ENCODE peak calls at places on chromosomes 13 and 19, in five cellular contexts. One of them, this sample, is unnamed.

GRCh38 chr19:30686252-30686762 is 314.1 kb downstream of the ZNF536 start:
- DNase-seq in IMR-90: no peak
- DNase-seq in thoracic aorta: no peak
- DNase-seq in H9: no peak
- DNase-seq in tibial artery: no peak
- DNase-seq in this sample: no peak

GRCh38 chr19:34171539-34171876 is 796 bp upstream of the LSM14A start:
- DNase-seq in H9: no peak
- DNase-seq in tibial artery: no peak
- DNase-seq in thoracic aorta: no peak
- DNase-seq in IMR-90: peak; percentile 93
- DNase-seq in this sample: peak; percentile 65

GRCh38 chr19:49017041-49017665 is at the start of gene LHB:
- DNase-seq in H9: peak; percentile 61
- DNase-seq in tibial artery: no peak
- DNase-seq in IMR-90: no peak
- DNase-seq in thoracic aorta: no peak
- DNase-seq in this sample: no peak

GRCh38 chr13:57813641-57814040 is 182.1 kb downstream of the PCDH17 start:
- DNase-seq in H9: no peak
- DNase-seq in tibial artery: no peak
- DNase-seq in IMR-90: no peak
- DNase-seq in thoracic aorta: no peak
- DNase-seq in this sample: no peak

GRCh38 chr13:72457151-72457550 is 270.3 kb downstream of the MZT1 start:
- DNase-seq in IMR-90: no peak
- DNase-seq in H9: no peak
- DNase-seq in thoracic aorta: no peak
- DNase-seq in tibial artery: no peak
- DNase-seq in this sample: no peak

GRCh38 chr19:29685326-29685725 is 20.1 kb downstream of the PLEKHF1 start:
- DNase-seq in H9: no peak
- DNase-seq in thoracic aorta: no peak
- DNase-seq in IMR-90: no peak
- DNase-seq in tibial artery: no peak
- DNase-seq in this sample: no peak

GRCh38 chr19:49533551-49534488 is 6.0 kb downstream of the RCN3 start:
- DNase-seq in H9: peak; percentile 79
- DNase-seq in tibial artery: peak; percentile 78
- DNase-seq in IMR-90: peak; percentile 28
- DNase-seq in thoracic aorta: no peak
- DNase-seq in this sample: peak; percentile 62

GRCh38 chr13:30645629-30646028 is 27.9 kb downstream of the USPL1 start:
- DNase-seq in H9: no peak
- DNase-seq in IMR-90: no peak
- DNase-seq in thoracic aorta: no peak
- DNase-seq in tibial artery: no peak
- DNase-seq in this sample: no peak

GRCh38 chr19:2047449-2048103 is 3.5 kb downstream of the MKNK2 start:
- DNase-seq in IMR-90: no peak
- DNase-seq in H9: peak; percentile 28
- DNase-seq in thoracic aorta: no peak
- DNase-seq in tibial artery: peak; percentile 64
- DNase-seq in this sample: no peak

GRCh38 chr13:66661336-66661735 is 568.8 kb downstream of the PCDH9 start:
- DNase-seq in H9: no peak
- DNase-seq in thoracic aorta: no peak
- DNase-seq in IMR-90: no peak
- DNase-seq in tibial artery: no peak
- DNase-seq in this sample: no peak

GRCh38 chr19:13396256-13397080 is 109.8 kb downstream of the CACNA1A start:
- DNase-seq in IMR-90: peak; percentile 70
- DNase-seq in H9: peak; percentile 88
- DNase-seq in tibial artery: peak; percentile 51
- DNase-seq in thoracic aorta: no peak
- DNase-seq in this sample: no peak

GRCh38 chr13:94679614-94680013 is 32.7 kb downstream of the SOX21 start:
- DNase-seq in tibial artery: no peak
- DNase-seq in H9: no peak
- DNase-seq in IMR-90: no peak
- DNase-seq in thoracic aorta: no peak
- DNase-seq in this sample: no peak

GRCh38 chr19:5826531-5827341 is 12.8 kb downstream of the FUT6 start:
- DNase-seq in tibial artery: no peak
- DNase-seq in thoracic aorta: no peak
- DNase-seq in H9: peak; percentile 84
- DNase-seq in IMR-90: no peak
- DNase-seq in this sample: peak; percentile 20

GRCh38 chr13:92830821-92831220 is 395.8 kb upstream of the GPC6 start:
- DNase-seq in H9: no peak
- DNase-seq in tibial artery: no peak
- DNase-seq in IMR-90: no peak
- DNase-seq in thoracic aorta: no peak
- DNase-seq in this sample: no peak

GRCh38 chr19:53195265-53195879 is 2.2 kb upstream of the ZNF665 start:
- DNase-seq in IMR-90: peak; percentile 81
- DNase-seq in thoracic aorta: peak; percentile 28
- DNase-seq in tibial artery: peak; percentile 81
- DNase-seq in H9: peak; percentile 86
- DNase-seq in this sample: peak; percentile 50

GRCh38 chr13:26184791-26185250 is 37.3 kb downstream of the RNF6 start:
- DNase-seq in tibial artery: peak; percentile 44
- DNase-seq in thoracic aorta: no peak
- DNase-seq in IMR-90: peak; percentile 74
- DNase-seq in H9: peak; percentile 60
- DNase-seq in this sample: peak; percentile 52

GRCh38 chr13:75771818-75772217 is 135.7 kb downstream of the LMO7 start:
- DNase-seq in tibial artery: no peak
- DNase-seq in thoracic aorta: no peak
- DNase-seq in H9: no peak
- DNase-seq in IMR-90: peak; percentile 91
- DNase-seq in this sample: peak; percentile 77

GRCh38 chr19:934865-935422 is 9.1 kb downstream of the ARID3A start:
- DNase-seq in thoracic aorta: no peak
- DNase-seq in tibial artery: peak; percentile 82
- DNase-seq in IMR-90: peak; percentile 49
- DNase-seq in H9: no peak
- DNase-seq in this sample: no peak

GRCh38 chr13:33859691-33860303 is 41.8 kb downstream of the RFC3 start:
- DNase-seq in tibial artery: no peak
- DNase-seq in thoracic aorta: no peak
- DNase-seq in IMR-90: no peak
- DNase-seq in H9: no peak
- DNase-seq in this sample: peak; percentile 97

GRCh38 chr19:52086481-52086880 is 9.1 kb downstream of the ZNF841 start:
- DNase-seq in thoracic aorta: no peak
- DNase-seq in IMR-90: peak; percentile 30
- DNase-seq in H9: no peak
- DNase-seq in tibial artery: no peak
- DNase-seq in this sample: no peak

GRCh38 chr13:34833562-34834182 is 108.4 kb upstream of the NBEA start:
- DNase-seq in tibial artery: no peak
- DNase-seq in thoracic aorta: no peak
- DNase-seq in H9: peak; percentile 68
- DNase-seq in IMR-90: peak; percentile 2
- DNase-seq in this sample: no peak

GRCh38 chr19:5983367-5983955 is 5.5 kb upstream of the RANBP3 start:
- DNase-seq in tibial artery: no peak
- DNase-seq in thoracic aorta: no peak
- DNase-seq in H9: no peak
- DNase-seq in IMR-90: no peak
- DNase-seq in this sample: no peak

GRCh38 chr13:31878495-31878894 is 139.2 kb downstream of the RXFP2 start:
- DNase-seq in IMR-90: no peak
- DNase-seq in tibial artery: no peak
- DNase-seq in H9: no peak
- DNase-seq in thoracic aorta: no peak
- DNase-seq in this sample: no peak

GRCh38 chr13:41458939-41459753 is 1.8 kb downstream of the RGCC start:
- DNase-seq in tibial artery: peak; percentile 40
- DNase-seq in thoracic aorta: no peak
- DNase-seq in IMR-90: peak; percentile 72
- DNase-seq in H9: no peak
- DNase-seq in this sample: no peak

GRCh38 chr19:14555918-14556661 is 15.8 kb downstream of the NDUFB7 start:
- DNase-seq in IMR-90: peak; percentile 34
- DNase-seq in tibial artery: no peak
- DNase-seq in H9: peak; percentile 30
- DNase-seq in thoracic aorta: no peak
- DNase-seq in this sample: no peak

GRCh38 chr13:25286308-25286968 is 850 bp downstream of the MTMR6 start:
- DNase-seq in tibial artery: no peak
- DNase-seq in thoracic aorta: no peak
- DNase-seq in IMR-90: peak; percentile 58
- DNase-seq in H9: no peak
- DNase-seq in this sample: peak; percentile 34

GRCh38 chr19:18340990-18341868 is 831 bp downstream of the PGPEP1 start:
- DNase-seq in tibial artery: peak; percentile 52
- DNase-seq in IMR-90: peak; percentile 42
- DNase-seq in thoracic aorta: no peak
- DNase-seq in H9: peak; percentile 52
- DNase-seq in this sample: no peak

GRCh38 chr13:96036515-96036914 is 16.7 kb downstream of the UGGT2 start:
- DNase-seq in thoracic aorta: no peak
- DNase-seq in IMR-90: no peak
- DNase-seq in H9: no peak
- DNase-seq in tibial artery: no peak
- DNase-seq in this sample: no peak

GRCh38 chr13:78736142-78736541 is 77.2 kb upstream of the OBI1 start:
- DNase-seq in IMR-90: no peak
- DNase-seq in thoracic aorta: no peak
- DNase-seq in tibial artery: no peak
- DNase-seq in H9: no peak
- DNase-seq in this sample: peak; percentile 17

GRCh38 chr13:46756977-46757376 is 40.0 kb downstream of the ESD start:
- DNase-seq in tibial artery: no peak
- DNase-seq in H9: no peak
- DNase-seq in IMR-90: peak; percentile 48
- DNase-seq in thoracic aorta: no peak
- DNase-seq in this sample: no peak

GRCh38 chr13:67366533-67366932 is 136.4 kb upstream of the PCDH9 start:
- DNase-seq in tibial artery: no peak
- DNase-seq in thoracic aorta: no peak
- DNase-seq in H9: no peak
- DNase-seq in IMR-90: peak; percentile 50
- DNase-seq in this sample: no peak

GRCh38 chr19:39341122-39341719 is 1.0 kb upstream of the SAMD4B start:
- DNase-seq in IMR-90: no peak
- DNase-seq in tibial artery: peak; percentile 43
- DNase-seq in thoracic aorta: no peak
- DNase-seq in H9: peak; percentile 58
- DNase-seq in this sample: no peak

GRCh38 chr19:58033741-58034475 is at the start of gene ZSCAN1:
- DNase-seq in thoracic aorta: no peak
- DNase-seq in IMR-90: peak; percentile 41
- DNase-seq in tibial artery: peak; percentile 42
- DNase-seq in H9: peak; percentile 95
- DNase-seq in this sample: peak; percentile 28

GRCh38 chr13:32600891-32601290 is 14.6 kb downstream of the PDS5B start:
- DNase-seq in tibial artery: no peak
- DNase-seq in thoracic aorta: no peak
- DNase-seq in IMR-90: no peak
- DNase-seq in H9: no peak
- DNase-seq in this sample: no peak

GRCh38 chr19:4690362-4690761 is 20.2 kb upstream of the MYDGF start:
- DNase-seq in tibial artery: no peak
- DNase-seq in H9: no peak
- DNase-seq in thoracic aorta: no peak
- DNase-seq in IMR-90: no peak
- DNase-seq in this sample: no peak

GRCh38 chr13:40191186-40191980 is 475.1 kb downstream of the FOXO1 start:
- DNase-seq in tibial artery: no peak
- DNase-seq in IMR-90: no peak
- DNase-seq in H9: no peak
- DNase-seq in thoracic aorta: no peak
- DNase-seq in this sample: no peak

GRCh38 chr19:50333737-50334617 is 4.8 kb upstream of the KCNC3 start:
- DNase-seq in thoracic aorta: no peak
- DNase-seq in IMR-90: no peak
- DNase-seq in tibial artery: peak; percentile 33
- DNase-seq in H9: peak; percentile 67
- DNase-seq in this sample: peak; percentile 11

DNA sequence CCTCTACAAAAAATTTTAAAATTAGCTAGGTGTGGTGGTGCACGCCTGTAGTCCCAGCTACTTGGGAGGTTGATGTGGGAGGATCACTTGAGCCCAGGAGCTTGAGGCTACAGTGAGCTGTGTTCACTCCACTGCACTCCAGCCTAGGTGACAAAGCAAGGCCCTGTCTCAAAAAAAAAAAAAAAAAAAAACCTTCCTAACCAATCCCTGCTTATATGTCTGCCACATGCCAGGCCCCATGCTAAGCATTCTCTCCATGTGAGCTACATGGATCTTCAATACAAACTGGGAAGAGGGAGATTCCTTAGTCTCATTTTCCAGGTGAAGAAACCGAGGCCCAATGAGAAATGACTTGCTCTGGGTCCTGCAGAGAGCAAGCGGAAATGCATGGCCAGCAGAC is 2.3 kb upstream of the OVOL3 start:
- DNase-seq in IMR-90: no peak
- DNase-seq in tibial artery: no peak
- DNase-seq in thoracic aorta: no peak
- DNase-seq in H9: no peak
- DNase-seq in this sample: no peak
- H3K4me1 ChIP-seq in IMR-90: no peaks in the 10 kb centered on the region
- H3K4me1 ChIP-seq in tibial artery: peaks cover 5% of the 10 kb centered on the region
- H3K4me1 ChIP-seq in thoracic aorta: peaks cover 4% of the 10 kb centered on the region
- H3K4me1 ChIP-seq in H9: peaks cover 2% of the 10 kb centered on the region
- H3K4me1 ChIP-seq in this sample: peaks cover 3% of the 10 kb centered on the region

GRCh38 chr13:37040789-37041188 is 18.7 kb downstream of the SUPT20H start:
- DNase-seq in H9: no peak
- DNase-seq in IMR-90: no peak
- DNase-seq in thoracic aorta: no peak
- DNase-seq in tibial artery: no peak
- DNase-seq in this sample: no peak
- H3K27me3 ChIP-seq in H9: no peaks in the 10 kb centered on the region
- H3K27me3 ChIP-seq in IMR-90: no peaks in the 10 kb centered on the region
- H3K27me3 ChIP-seq in thoracic aorta: no peaks in the 10 kb centered on the region
- H3K27me3 ChIP-seq in tibial artery: no peaks in the 10 kb centered on the region
- H3K27me3 ChIP-seq in this sample: no peaks in the 10 kb centered on the region

GRCh38 chr13:110376120-110376519 is 69.0 kb downstream of the COL4A2 start:
- DNase-seq in thoracic aorta: no peak
- DNase-seq in H9: no peak
- DNase-seq in IMR-90: no peak
- DNase-seq in tibial artery: no peak
- DNase-seq in this sample: no peak
- H3K4me1 ChIP-seq in thoracic aorta: peaks cover 53% of the 10 kb centered on the region
- H3K4me1 ChIP-seq in H9: peaks cover 2% of the 10 kb centered on the region
- H3K4me1 ChIP-seq in IMR-90: peaks cover 34% of the 10 kb centered on the region
- H3K4me1 ChIP-seq in tibial artery: peaks cover 78% of the 10 kb centered on the region
- H3K4me1 ChIP-seq in this sample: peaks cover 21% of the 10 kb centered on the region

DNA sequence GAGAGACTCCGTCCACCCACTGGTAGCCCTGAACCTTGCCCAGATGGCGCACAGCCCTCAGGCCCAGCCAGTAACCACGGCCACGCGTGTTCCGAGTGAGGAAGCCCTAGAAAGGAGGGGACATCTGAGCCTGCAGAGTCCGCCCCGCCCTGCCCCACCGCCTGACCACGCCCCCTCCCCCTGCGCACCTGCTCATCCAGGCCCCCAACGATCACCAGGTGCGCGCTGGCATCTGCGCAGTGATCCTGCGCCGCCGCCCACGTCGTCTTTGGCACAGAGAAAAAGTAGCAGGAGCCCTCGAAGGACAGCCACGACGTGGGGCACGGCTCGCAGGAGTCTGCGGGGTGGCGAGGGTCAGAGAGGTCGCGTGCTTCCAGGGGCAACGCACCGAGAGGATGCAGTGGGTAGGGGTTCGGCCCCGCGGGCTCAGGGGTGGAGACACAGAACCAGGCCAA is 2.1 kb downstream of the CLEC4G start:
- DNase-seq in H9: peak; percentile 68
- DNase-seq in tibial artery: no peak
- DNase-seq in IMR-90: no peak
- DNase-seq in thoracic aorta: no peak
- DNase-seq in this sample: no peak
- H3K27me3 ChIP-seq in H9: peaks cover 18% of the 10 kb centered on the region
- H3K27me3 ChIP-seq in tibial artery: peaks cover 54% of the 10 kb centered on the region
- H3K27me3 ChIP-seq in IMR-90: peaks cover 45% of the 10 kb centered on the region
- H3K27me3 ChIP-seq in thoracic aorta: no peaks in the 10 kb centered on the region
- H3K27me3 ChIP-seq in this sample: peaks cover 50% of the 10 kb centered on the region